ENCODE peak calls at places on chromosome 11, in ten cellular contexts. A is HCT116; X is HAP-1; M is stomach; Z is GM06990; P is transverse colon; R is CD8-positive, alpha-beta memory T cell; E is left ventricle myocardium inferior; L is BJ; I is uterus. B is an unnamed sample.

GRCh38 chr11:111360150-111361043 is 18.7 kb downstream of the POU2AF1 start:
- DNase-seq in A (no peak), X (no peak), M (peak; percentile 91), Z (no peak), P (peak; percentile 81), R (no peak), E (no peak), L (no peak), I (no peak), B (no peak)

GRCh38 chr11:6771926-6772898 is at the start of gene OR2AG2:
- DNase-seq in A (no peak), X (no peak), M (no peak), Z (peak; percentile 31), P (no peak), R (no peak), E (no peak), L (no peak), I (no peak), B (no peak)

GRCh38 chr11:130725417-130726233 is 190.7 kb downstream of the SNX19 start:
- DNase-seq in A (no peak), X (no peak), M (no peak), Z (no peak), P (no peak), R (no peak), E (no peak), L (no peak), I (no peak), B (no peak)

GRCh38 chr11:33843018-33843417 is 48.9 kb downstream of the LMO2 start:
- DNase-seq in A (no peak), X (no peak), M (no peak), Z (no peak), P (no peak), R (no peak), E (no peak), L (no peak), I (no peak), B (no peak)

GRCh38 chr11:17272823-17273222 is 3.7 kb upstream of the NUCB2 start:
- DNase-seq in A (no peak), X (no peak), M (no peak), Z (no peak), P (no peak), R (no peak), E (no peak), L (no peak), I (no peak), B (no peak)

GRCh38 chr11:69576069-69576782 is 64.7 kb upstream of the CCND1 start:
- DNase-seq in A (no peak), X (no peak), M (no peak), Z (no peak), P (no peak), R (no peak), E (no peak), L (no peak), I (no peak), B (no peak)

GRCh38 chr11:106011481-106011880 is 10.6 kb downstream of the MSANTD4 start:
- DNase-seq in A (no peak), X (no peak), M (no peak), Z (no peak), P (no peak), R (no peak), E (no peak), L (no peak), I (no peak), B (no peak)

GRCh38 chr11:122995526-122995925 is 13.9 kb upstream of the BSX start:
- DNase-seq in A (no peak), X (no peak), M (no peak), Z (no peak), P (no peak), R (no peak), E (no peak), L (no peak), I (no peak), B (no peak)

GRCh38 chr11:12139144-12139881 is 28.9 kb downstream of the MICAL2 start:
- DNase-seq in A (no peak), X (no peak), M (no peak), Z (no peak), P (no peak), R (no peak), E (no peak), L (no peak), I (peak; percentile 77), B (no peak)

GRCh38 chr11:61949169-61950034 is 749 bp upstream of the BEST1 start:
- DNase-seq in A (peak; percentile 81), X (peak; percentile 78), M (no peak), Z (no peak), P (peak; percentile 64), R (no peak), E (peak; percentile 70), L (peak; percentile 95), I (peak; percentile 95), B (no peak)

GRCh38 chr11:71420455-71421241 is 27.5 kb downstream of the DHCR7 start:
- DNase-seq in A (peak; percentile 56), X (peak; percentile 61), M (peak; percentile 68), Z (peak; percentile 37), P (peak; percentile 56), R (no peak), E (no peak), L (no peak), I (no peak), B (peak; percentile 5)

DNA sequence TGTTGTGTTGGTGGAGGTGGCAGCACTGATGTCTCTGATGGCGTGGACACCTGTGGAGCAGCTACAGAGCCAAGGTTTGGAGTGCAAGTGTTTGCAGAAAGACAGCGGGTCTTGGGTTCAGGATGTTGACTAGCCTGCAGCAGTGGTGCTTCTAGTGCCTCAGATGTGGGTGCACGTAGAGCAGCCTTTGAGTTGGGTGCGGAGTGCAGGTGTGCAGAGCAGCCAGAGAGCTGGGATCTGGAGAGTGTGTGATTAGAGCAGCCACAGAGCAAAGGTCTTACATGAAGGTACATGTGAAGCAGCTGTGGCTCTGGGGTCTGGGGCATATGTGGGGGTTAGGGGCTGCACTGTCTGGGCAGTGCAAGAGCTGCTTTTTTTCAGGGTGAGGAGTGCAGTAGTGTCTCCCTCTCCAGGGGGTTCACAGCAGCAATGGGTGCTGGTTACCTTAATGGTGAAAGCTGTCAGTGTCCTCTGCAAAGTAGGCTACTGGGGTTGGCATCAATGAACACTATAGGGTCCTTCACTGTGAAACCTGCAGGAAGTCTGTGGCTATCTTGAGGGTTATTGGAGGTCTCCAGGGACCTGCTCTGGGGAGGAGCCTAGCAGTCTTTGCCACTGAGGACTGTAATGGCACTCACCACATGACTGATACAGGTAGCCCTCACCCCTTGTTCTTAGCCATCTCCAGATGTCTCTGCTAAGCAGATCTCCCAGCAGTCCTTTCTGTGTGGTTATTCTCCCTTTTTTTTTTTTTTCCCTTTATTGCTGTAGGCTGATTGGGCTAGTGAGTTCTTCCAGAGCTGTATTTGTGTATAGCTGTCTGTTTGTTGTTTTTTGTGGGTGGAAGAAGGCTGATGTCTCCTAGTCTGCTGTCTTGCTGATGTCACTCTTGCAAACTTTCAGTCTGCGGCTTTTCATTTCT is 14.3 kb downstream of the BIRC2 start:
- DNase-seq in A (no peak), X (no peak), M (no peak), Z (no peak), P (no peak), R (no peak), E (no peak), L (no peak), I (no peak), B (no peak)
- H3K36me3 ChIP-seq in A (peaks cover 15% of the 10 kb centered on the region), X (peaks cover 24% of the 10 kb centered on the region), M (peaks cover 72% of the 10 kb centered on the region), Z (peaks cover 11% of the 10 kb centered on the region), P (no peaks in the 10 kb centered on the region), R (peaks cover 25% of the 10 kb centered on the region), E (peaks cover 77% of the 10 kb centered on the region), L (peaks cover 10% of the 10 kb centered on the region), I (no peaks in the 10 kb centered on the region), B (peaks cover 8% of the 10 kb centered on the region)

GRCh38 chr11:44602810-44603410 is 37.4 kb downstream of the CD82 start:
- DNase-seq in A (no peak), X (no peak), M (no peak), Z (no peak), P (no peak), R (no peak), E (no peak), L (no peak), I (no peak), B (no peak)

GRCh38 chr11:44601471-44602370 is 36.3 kb downstream of the CD82 start:
- DNase-seq in A (no peak), X (no peak), M (no peak), Z (peak; percentile 69), P (peak; percentile 62), R (no peak), E (no peak), L (no peak), I (no peak), B (no peak)

GRCh38 chr11:44600261-44600660 is 34.8 kb downstream of the CD82 start:
- DNase-seq in A (no peak), X (no peak), M (no peak), Z (no peak), P (no peak), R (no peak), E (no peak), L (no peak), I (no peak), B (no peak)

GRCh38 chr11:44598831-44599230 is 33.4 kb downstream of the CD82 start:
- DNase-seq in A (no peak), X (no peak), M (no peak), Z (no peak), P (no peak), R (no peak), E (no peak), L (no peak), I (no peak), B (no peak)

DNA sequence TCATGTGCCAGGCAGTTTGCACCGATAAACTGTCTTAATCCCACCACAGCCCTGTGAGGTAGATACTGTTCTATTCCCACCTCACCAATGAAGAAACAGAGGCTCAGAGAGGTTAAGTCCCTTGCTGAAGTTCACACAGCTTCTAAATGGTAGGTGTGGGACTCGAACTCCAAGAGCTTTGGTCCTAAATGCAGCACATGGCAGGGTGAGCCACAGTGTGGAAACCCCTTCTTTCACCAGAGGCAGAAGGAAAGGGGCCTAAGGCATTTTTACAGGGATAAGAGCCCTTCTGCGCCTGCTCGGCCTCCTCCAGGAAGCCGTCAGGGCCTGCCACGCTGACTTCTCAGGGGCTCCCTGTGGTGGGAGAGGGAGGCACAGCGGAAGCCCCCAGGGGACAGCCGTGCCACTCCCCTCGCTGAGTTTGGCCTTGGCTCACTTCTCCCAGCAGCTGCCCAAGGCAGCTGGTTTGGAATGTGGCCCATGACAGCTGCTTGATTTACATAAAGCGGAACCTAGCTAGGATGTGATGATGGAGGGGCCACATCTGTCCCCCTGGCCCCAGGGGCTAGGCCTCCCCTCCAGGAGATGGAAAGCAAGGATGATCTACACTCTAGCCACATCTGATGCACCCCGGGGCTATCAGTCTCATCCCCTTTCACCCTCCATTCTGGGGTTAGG is 35.4 kb downstream of the CD82 start:
- DNase-seq in A (no peak), X (no peak), M (no peak), Z (peak; percentile 75), P (no peak), R (no peak), E (peak; percentile 56), L (no peak), I (no peak), B (no peak)
- H3K36me3 ChIP-seq in A (no peaks in the 10 kb centered on the region), X (no peaks in the 10 kb centered on the region), M (peaks cover 14% of the 10 kb centered on the region), Z (peaks cover 36% of the 10 kb centered on the region), P (no peaks in the 10 kb centered on the region), R (no peaks in the 10 kb centered on the region), E (peaks cover 12% of the 10 kb centered on the region), L (no peaks in the 10 kb centered on the region), I (no peaks in the 10 kb centered on the region), B (no peaks in the 10 kb centered on the region)

GRCh38 chr11:2669926-2670469 is 29.8 kb downstream of the KCNQ1OT1 start:
- DNase-seq in A (no peak), X (no peak), M (peak; percentile 0), Z (no peak), P (no peak), R (no peak), E (no peak), L (no peak), I (peak; percentile 3), B (no peak)
- H3K36me3 ChIP-seq in A (no peaks in the 10 kb centered on the region), X (no peaks in the 10 kb centered on the region), M (peaks cover 22% of the 10 kb centered on the region), Z (no peaks in the 10 kb centered on the region), P (no peaks in the 10 kb centered on the region), R (no peaks in the 10 kb centered on the region), E (peaks cover 14% of the 10 kb centered on the region), L (peaks cover 4% of the 10 kb centered on the region), I (no peaks in the 10 kb centered on the region), B (no peaks in the 10 kb centered on the region)

GRCh38 chr11:72971211-72971610 is 157.0 kb downstream of the ATG16L2 start:
- DNase-seq in A (no peak), X (no peak), M (no peak), Z (no peak), P (no peak), R (no peak), E (no peak), L (no peak), I (no peak), B (no peak)
- H3K36me3 ChIP-seq in A (no peaks in the 10 kb centered on the region), X (no peaks in the 10 kb centered on the region), M (peaks cover 5% of the 10 kb centered on the region), Z (peaks cover 2% of the 10 kb centered on the region), P (no peaks in the 10 kb centered on the region), R (no peaks in the 10 kb centered on the region), E (no peaks in the 10 kb centered on the region), L (no peaks in the 10 kb centered on the region), I (no peaks in the 10 kb centered on the region), B (no peaks in the 10 kb centered on the region)